ENCODE peak calls at places on chromosomes 13 and 19, in five cellular contexts. Q is thoracic aorta; V is CD8-positive, alpha-beta T cell; L is PC-3; G is lung. P is an unnamed sample. For H3K36me3, the result is how much of the 10 kb centered on the place peaks cover.

GRCh38 chr19:18470153-18470552 is 32.2 kb upstream of the ISYNA1 start:
- DNase-seq in G (no peak), Q (no peak), L (no peak), V (no peak), P (no peak)

GRCh38 chr19:3084943-3085342 is 9.2 kb upstream of the GNA11 start:
- DNase-seq in G (no peak), L (no peak), V (no peak), Q (no peak), P (no peak)

GRCh38 chr13:36124236-36124822 is 6.9 kb downstream of the DCLK1 start:
- DNase-seq in V (no peak), G (peak), Q (no peak), L (peak), P (no peak)

GRCh38 chr13:99383946-99384345 is 76.7 kb upstream of the GPR183 start:
- DNase-seq in G (no peak), Q (no peak), L (no peak), V (no peak), P (no peak)

GRCh38 chr19:53538378-53539109 is 599 bp downstream of the ZNF331 start:
- DNase-seq in L (peak), G (no peak), Q (no peak), V (no peak), P (no peak)

GRCh38 chr13:67063036-67063435 is 167.1 kb downstream of the PCDH9 start:
- DNase-seq in Q (no peak), L (no peak), V (no peak), G (no peak), P (no peak)

GRCh38 chr13:44271915-44272341 is 101.7 kb upstream of the SERP2 start:
- DNase-seq in Q (no peak), L (no peak), V (no peak), G (no peak), P (no peak)

GRCh38 chr13:110976785-110977184 is 61.9 kb upstream of the ANKRD10 start:
- DNase-seq in L (no peak), G (no peak), Q (no peak), V (no peak), P (no peak)

GRCh38 chr19:42831221-42832019 is 48.1 kb downstream of the PSG1 start:
- DNase-seq in L (peak), G (no peak), V (no peak), Q (no peak), P (no peak)

GRCh38 chr13:91805605-91806004 is 407.2 kb downstream of the GPC5 start:
- DNase-seq in G (no peak), V (no peak), L (peak), Q (no peak), P (no peak)

GRCh38 chr19:39182174-39182505 is 14.6 kb upstream of the NCCRP1 start:
- DNase-seq in Q (no peak), L (no peak), V (no peak), G (no peak), P (no peak)

GRCh38 chr19:3121821-3122511 is 13.9 kb upstream of the GNA15 start:
- DNase-seq in Q (no peak), G (no peak), L (no peak), V (no peak), P (no peak)

DNA sequence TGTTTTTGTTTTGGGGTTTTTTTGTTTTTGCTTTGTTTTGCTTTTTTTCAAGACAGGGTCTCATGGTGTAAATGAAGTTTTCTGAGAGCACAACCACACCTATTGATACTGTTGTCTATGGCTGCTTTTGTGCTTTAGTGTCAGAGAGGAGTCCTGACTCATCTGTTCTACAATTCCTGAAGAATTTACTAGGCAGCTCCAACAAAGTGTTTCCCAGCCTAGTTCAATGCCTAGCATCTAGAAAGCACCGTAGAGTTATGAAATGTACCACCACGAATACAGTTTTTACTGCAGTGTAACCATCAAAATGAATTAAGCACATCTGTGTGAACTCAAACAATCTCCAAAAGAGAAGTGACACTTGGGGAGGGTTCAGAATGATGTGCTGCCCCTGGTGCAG is 21.2 kb downstream of the SAFB start:
- DNase-seq in Q (no peak), V (no peak), L (no peak), G (no peak), P (no peak)
- H3K36me3 ChIP-seq in Q (under half), V (half or more), L (half or more), G (under half), P (half or more)

GRCh38 chr19:14719162-14719561 is 29.3 kb downstream of the ZNF333 start:
- DNase-seq in L (no peak), G (no peak), Q (no peak), V (no peak), P (no peak)
- H3K36me3 ChIP-seq in L (under half), G (half or more), Q (half or more), V (under half), P (half or more)

DNA sequence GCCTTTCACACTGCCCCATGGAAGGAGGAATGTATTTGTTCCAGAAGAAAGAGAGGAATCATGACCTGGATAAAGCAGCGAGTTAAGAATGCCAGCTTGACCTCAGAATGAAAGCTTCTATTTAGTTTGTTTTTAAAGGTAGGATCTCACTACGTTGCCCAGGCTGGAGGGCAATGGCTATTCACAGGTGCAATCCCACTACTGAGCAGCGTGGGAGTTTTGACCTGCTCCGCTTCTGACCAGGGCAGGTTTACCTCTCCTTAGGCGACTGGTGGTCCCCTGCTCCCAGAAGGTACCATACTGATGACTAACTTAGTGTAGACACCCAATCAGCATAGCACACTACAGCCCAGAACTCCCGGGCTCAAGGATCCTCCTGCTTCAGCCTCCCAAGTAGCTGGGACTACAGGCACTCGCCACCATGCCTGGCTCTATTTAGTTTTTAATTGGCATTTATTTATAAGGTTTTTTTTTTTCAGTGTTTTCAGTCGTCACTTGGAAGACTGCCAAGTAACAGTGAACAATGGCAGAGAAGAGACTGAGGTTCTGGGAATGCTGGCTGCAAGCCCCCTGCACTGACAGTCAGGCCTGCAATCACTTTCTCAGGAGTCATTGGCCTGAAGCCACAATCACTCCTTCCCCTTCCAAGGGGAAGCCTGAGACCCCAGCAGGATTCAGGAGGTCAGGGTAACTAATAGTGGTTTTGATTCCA is 73.1 kb downstream of the EPS15L1 start:
- DNase-seq in Q (no peak), V (no peak), G (no peak), L (no peak), P (no peak)
- H3K36me3 ChIP-seq in Q (under half), V (under half), G (under half), L (under half), P (under half)

DNA sequence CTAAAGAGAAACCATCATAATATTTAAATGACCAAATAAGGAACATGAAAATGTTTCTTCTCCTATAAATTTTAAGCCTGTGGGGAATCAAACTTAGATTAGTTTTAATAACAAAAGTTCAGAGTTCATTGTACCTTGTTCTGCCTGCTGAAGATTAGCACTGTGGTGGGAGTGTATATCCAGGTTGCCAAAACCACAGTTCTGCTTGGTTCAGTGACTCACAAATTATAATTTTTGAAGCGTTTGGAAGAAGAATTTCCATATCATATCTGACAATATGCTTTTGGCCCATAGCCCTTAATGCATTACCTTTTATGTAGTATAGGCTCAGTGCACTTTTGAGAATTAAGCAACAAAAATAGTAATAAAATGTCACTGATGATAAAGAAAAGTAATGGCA is 545.2 kb downstream of the GPC6 start:
- DNase-seq in Q (no peak), V (no peak), L (peak), G (no peak), P (no peak)
- H3K36me3 ChIP-seq in Q (under half), V (under half), L (under half), G (under half), P (under half)

GRCh38 chr19:11238781-11239376 is 540 bp upstream of the ANGPTL8 start:
- DNase-seq in G (no peak), Q (no peak), L (no peak), V (no peak), P (no peak)
- H3K36me3 ChIP-seq in G (under half), Q (under half), L (under half), V (under half), P (under half)

DNA sequence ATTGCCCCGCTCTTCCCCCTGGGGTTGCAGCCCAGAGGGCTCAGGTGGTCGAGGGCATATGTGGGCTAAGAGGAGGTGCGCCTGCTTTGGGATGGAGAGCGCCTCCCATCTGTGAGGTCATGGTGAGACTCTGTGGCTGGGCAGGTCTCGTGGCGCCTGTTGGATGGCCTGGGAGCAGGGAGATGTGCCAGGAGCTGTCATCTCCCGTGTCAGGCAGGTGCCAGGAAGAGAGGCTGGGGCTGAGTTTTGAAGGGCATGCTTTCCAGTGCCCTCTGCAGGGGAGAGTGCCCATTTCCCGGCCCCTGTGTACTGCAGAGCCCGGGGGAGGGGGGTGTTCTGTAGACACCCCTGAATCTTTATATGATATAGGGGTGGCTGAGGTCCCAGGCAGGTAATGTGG is 2.8 kb downstream of the WTIP start:
- DNase-seq in L (no peak), V (no peak), Q (no peak), G (no peak), P (no peak)
- H3K36me3 ChIP-seq in L (under half), V (under half), Q (under half), G (under half), P (under half)

DNA sequence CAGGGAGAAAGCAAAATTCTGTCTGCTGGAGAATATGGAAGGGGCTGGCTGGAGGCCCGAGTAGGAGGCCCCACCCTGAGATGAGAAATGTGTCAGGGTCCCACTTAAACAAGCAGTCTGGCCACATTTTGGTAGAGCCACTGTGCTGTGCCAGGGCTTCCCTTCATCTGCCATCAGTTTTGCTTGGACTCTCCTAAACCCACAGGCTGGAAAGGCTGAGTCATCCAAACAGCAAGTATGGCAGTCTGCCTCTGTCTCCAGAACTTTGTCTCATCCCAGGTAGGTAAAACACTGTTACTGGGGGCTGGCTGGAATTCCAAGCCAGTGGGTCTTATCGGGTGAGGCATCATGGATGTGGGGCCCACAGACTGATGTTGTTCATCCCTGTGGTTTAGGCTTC is 1390.6 kb downstream of the UQCRFS1 start:
- DNase-seq in G (no peak), L (no peak), Q (no peak), V (no peak), P (no peak)
- H3K36me3 ChIP-seq in G (under half), L (under half), Q (under half), V (under half), P (under half)

GRCh38 chr19:32483574-32483973 is 78.0 kb downstream of the DPY19L3 start:
- DNase-seq in L (no peak), Q (no peak), V (no peak), G (no peak), P (no peak)
- H3K36me3 ChIP-seq in L (under half), Q (under half), V (under half), G (under half), P (under half)

DNA sequence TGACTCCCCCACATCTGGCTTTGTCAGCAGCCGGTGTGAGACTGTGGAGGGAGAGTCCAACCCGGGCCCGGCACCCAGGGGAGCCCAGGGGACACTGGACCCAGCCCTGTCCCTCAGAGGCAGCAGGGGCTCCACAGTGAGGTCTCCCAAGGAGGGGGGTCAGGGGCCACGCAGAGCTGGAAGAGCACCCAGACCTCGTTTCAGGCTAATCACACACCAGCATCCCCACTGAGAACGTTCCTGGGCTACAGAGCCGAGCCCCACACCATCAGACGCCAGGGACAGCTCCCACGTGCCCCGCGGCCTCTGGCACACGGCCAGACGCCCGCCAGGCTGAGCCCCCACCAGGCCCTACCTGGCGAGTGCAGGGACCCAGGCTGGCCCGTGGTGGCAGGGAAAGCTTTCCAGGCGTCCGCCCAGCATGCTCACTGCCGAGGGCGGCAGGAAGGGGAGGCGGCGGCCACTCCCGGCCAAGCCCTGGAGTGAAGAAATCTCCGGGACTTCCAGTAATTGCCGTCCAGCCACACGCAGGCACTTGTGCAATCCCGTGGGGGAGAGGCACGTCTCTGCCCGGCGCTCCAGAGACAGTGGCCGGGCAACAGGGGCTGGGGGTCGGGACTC is 19.2 kb downstream of the SBNO2 start:
- DNase-seq in V (no peak), Q (peak), G (peak), L (no peak), P (peak)
- H3K36me3 ChIP-seq in V (under half), Q (under half), G (under half), L (under half), P (under half)